ENCODE peak calls at places on chromosomes 12 and 14, in seven cellular contexts. O is activated CD4-positive, alpha-beta memory T cell treated with anti-CD3 and anti-CD28 coated beads, Interleukin-2, amount 10 ng/mL, durations not matched to agents 7 days and 5 days; T is ELF-1; E is GDM1; M is spleen; Z is stimulated activated CD8-positive, alpha-beta memory T cell treated with anti-CD3 and anti-CD28 coated beads, Interleukin-2, amount 100 ng/mL, for 48 hours; S is A673. K is an unnamed sample.

GRCh38 chr14:73613046-73613383 is 698 bp downstream of the ACOT6 start:
- DNase-seq in O (no peak), T (no peak), E (no peak), M (no peak), Z (no peak), S (no peak), K (no peak)

GRCh38 chr12:52146822-52147366 is 44.9 kb downstream of the KRT80 start:
- DNase-seq in O (no peak), T (no peak), E (no peak), M (peak; percentile 54), Z (no peak), S (no peak), K (no peak)

GRCh38 chr14:29821665-29822429 is 105.8 kb downstream of the PRKD1 start:
- DNase-seq in O (no peak), T (no peak), E (no peak), M (no peak), Z (no peak), S (peak; percentile 29), K (no peak)

GRCh38 chr12:5567021-5567744 is 135.3 kb downstream of the NTF3 start:
- DNase-seq in O (no peak), T (no peak), E (no peak), M (no peak), Z (no peak), S (no peak), K (no peak)

GRCh38 chr12:46450279-46450748 is 77.7 kb upstream of the SLC38A2 start:
- DNase-seq in O (no peak), T (no peak), E (peak; percentile 45), M (no peak), Z (no peak), S (peak; percentile 31), K (no peak)

GRCh38 chr12:51217133-51217967 is 512 bp downstream of the POU6F1 start:
- DNase-seq in O (peak; percentile 46), T (peak; percentile 43), E (no peak), M (peak; percentile 90), Z (peak; percentile 29), S (peak; percentile 33), K (peak; percentile 36)

GRCh38 chr12:62847709-62848108 is 87.2 kb downstream of the PPM1H start:
- DNase-seq in O (no peak), T (no peak), E (no peak), M (no peak), Z (no peak), S (no peak), K (no peak)

GRCh38 chr12:19893514-19893913 is 454.2 kb downstream of the AEBP2 start:
- DNase-seq in O (no peak), T (no peak), E (no peak), M (no peak), Z (no peak), S (peak; percentile 45), K (no peak)